ENCODE peak calls at places on chromosome 12, in eight cellular contexts. B is GM23338, N is SK-N-SH, S is MM.1S, Y is hepatocyte, A is HCT116, J is PC-3, K is GM23248. F is an unnamed sample. For H3K4me1, the result is how much of the 10 kb centered on the place peaks cover.

GRCh38 chr12:110179291-110179690 is 55.1 kb downstream of the IFT81 start:
- DNase-seq in J (peak), N (no peak), S (no peak), B (no peak), Y (no peak), A (no peak), K (peak), F (no peak)

GRCh38 chr12:27462151-27462694 is 15.7 kb downstream of the SMCO2 start:
- DNase-seq in K (peak), J (peak), S (no peak), B (no peak), A (no peak), Y (no peak), N (no peak), F (no peak)

GRCh38 chr12:119512772-119513497 is 80.6 kb upstream of the TMEM233 start:
- DNase-seq in Y (peak), K (peak), N (no peak), B (peak), A (no peak), J (peak), S (no peak), F (peak)

GRCh38 chr12:130961921-130962326 is 8.2 kb downstream of the ADGRD1 start:
- DNase-seq in J (no peak), Y (no peak), K (no peak), A (no peak), S (no peak), N (peak), B (no peak), F (no peak)

GRCh38 chr12:63752283-63752682 is 27.4 kb upstream of the RXYLT1 start:
- DNase-seq in K (no peak), Y (no peak), B (no peak), N (no peak), S (peak), A (no peak), J (no peak), F (no peak)

GRCh38 chr12:123001467-123001866 is 21.0 kb downstream of the ARL6IP4 start:
- DNase-seq in K (no peak), Y (no peak), A (no peak), B (no peak), S (no peak), N (no peak), J (no peak), F (no peak)

GRCh38 chr12:48263617-48264016 is 60.5 kb upstream of the OR10AD1 start:
- DNase-seq in A (no peak), J (no peak), N (no peak), B (no peak), S (no peak), Y (no peak), K (no peak), F (no peak)

GRCh38 chr12:132489602-132490239 is at the start of gene FBRSL1:
- DNase-seq in S (peak), A (peak), B (peak), K (peak), Y (peak), N (peak), J (peak), F (peak)

GRCh38 chr12:83042441-83043215 is 355.9 kb downstream of the TMTC2 start:
- DNase-seq in K (peak), B (peak), Y (no peak), J (no peak), S (no peak), A (no peak), N (no peak), F (peak)

GRCh38 chr12:96220902-96221301 is 26.7 kb downstream of the ELK3 start:
- DNase-seq in K (peak), Y (no peak), A (no peak), J (no peak), B (no peak), N (no peak), S (no peak), F (no peak)

GRCh38 chr12:90999946-91000345 is 4.8 kb downstream of the EPYC start:
- DNase-seq in J (peak), K (no peak), N (no peak), B (no peak), S (no peak), Y (no peak), A (no peak), F (no peak)

GRCh38 chr12:119964123-119964522 is 24.9 kb upstream of the BICDL1 start:
- DNase-seq in S (no peak), B (no peak), A (no peak), N (no peak), K (no peak), J (no peak), Y (no peak), F (no peak)

GRCh38 chr12:118360785-118361404 is 11.8 kb downstream of the TAOK3 start:
- DNase-seq in B (no peak), K (peak), N (no peak), Y (no peak), S (no peak), A (peak), J (peak), F (no peak)

GRCh38 chr12:71312767-71313375 is 126.7 kb upstream of the LGR5 start:
- DNase-seq in A (peak), K (no peak), N (no peak), J (peak), Y (peak), S (no peak), B (no peak), F (no peak)

GRCh38 chr12:77049767-77050353 is 15.5 kb downstream of the E2F7 start:
- DNase-seq in Y (peak), N (peak), B (peak), A (peak), J (peak), S (peak), K (peak), F (peak)

GRCh38 chr12:127143020-127143419 is 1124.0 kb upstream of the TMEM132C start:
- DNase-seq in J (no peak), N (no peak), B (peak), A (no peak), Y (no peak), S (no peak), K (no peak), F (peak)

GRCh38 chr12:50073206-50073605 is 11.9 kb upstream of the SMARCD1 start:
- DNase-seq in B (no peak), S (no peak), K (no peak), Y (no peak), A (no peak), N (no peak), J (no peak), F (no peak)

GRCh38 chr12:4270670-4271432 is 2.7 kb upstream of the CCND2 start:
- DNase-seq in A (no peak), Y (peak), N (peak), B (peak), S (peak), J (no peak), K (peak), F (peak)

GRCh38 chr12:54304187-54304810 is 3.5 kb upstream of the NFE2 start:
- DNase-seq in J (peak), K (peak), B (peak), N (no peak), A (no peak), S (no peak), Y (peak), F (no peak)

GRCh38 chr12:61891632-61892031 is 368.6 kb upstream of the USP15 start:
- DNase-seq in N (no peak), J (peak), Y (peak), K (peak), B (no peak), A (no peak), S (no peak), F (no peak)

GRCh38 chr12:48750769-48751356 is 34.4 kb upstream of the CCNT1 start:
- DNase-seq in B (no peak), J (peak), N (no peak), K (peak), Y (no peak), S (no peak), A (no peak), F (no peak)

GRCh38 chr12:41368006-41368405 is 179.9 kb downstream of the PDZRN4 start:
- DNase-seq in S (peak), K (peak), Y (no peak), B (peak), J (peak), N (no peak), A (peak), F (peak)

GRCh38 chr12:2234951-2235350 is 182.2 kb downstream of the CACNA1C start:
- DNase-seq in K (no peak), A (no peak), S (no peak), B (no peak), N (no peak), J (no peak), Y (no peak), F (no peak)

GRCh38 chr12:10186299-10186698 is 7.5 kb downstream of the TMEM52B start:
- DNase-seq in K (no peak), J (no peak), A (no peak), N (no peak), Y (no peak), S (no peak), B (no peak), F (no peak)

GRCh38 chr12:106682594-106683234 is 91.8 kb upstream of the RIC8B start:
- DNase-seq in Y (no peak), B (peak), N (no peak), J (peak), S (peak), A (peak), K (peak), F (no peak)

GRCh38 chr12:81274619-81275018 is 196.7 kb downstream of the ACSS3 start:
- DNase-seq in N (no peak), B (no peak), S (no peak), Y (no peak), J (no peak), A (no peak), K (peak), F (no peak)

GRCh38 chr12:84969226-84969625 is 56.6 kb upstream of the SLC6A15 start:
- DNase-seq in B (no peak), Y (no peak), A (no peak), J (no peak), K (no peak), S (no peak), N (no peak), F (no peak)

GRCh38 chr12:120394483-120395367 is 25.8 kb upstream of the MSI1 start:
- DNase-seq in S (no peak), J (peak), K (no peak), Y (peak), A (no peak), N (no peak), B (peak), F (peak)

GRCh38 chr12:14948672-14949071 is 10.3 kb upstream of the ERP27 start:
- DNase-seq in A (no peak), N (no peak), B (peak), J (peak), K (peak), Y (peak), S (peak), F (no peak)

GRCh38 chr12:26271889-26272492 is 76.6 kb downstream of the SSPN start:
- DNase-seq in K (peak), N (no peak), Y (peak), J (peak), S (no peak), B (no peak), A (no peak), F (no peak)

GRCh38 chr12:6181166-6181565 is 19.0 kb upstream of the CD9 start:
- DNase-seq in Y (no peak), S (no peak), B (no peak), K (no peak), J (no peak), A (no peak), N (no peak), F (no peak)
- TF ChIP-seq EZH2phosphoT487 in Y (no peak), S (no peak), B (no peak), K (no peak), J (no peak), A (no peak), N (no peak), F (no peak)

GRCh38 chr12:104667139-104667538 is 210.4 kb downstream of the CHST11 start:
- DNase-seq in A (no peak), N (no peak), S (no peak), B (no peak), K (peak), Y (peak), J (no peak), F (no peak)
- H3K4me1 ChIP-seq in A (under half), N (half or more), S (under half), B (under half), K (under half), Y (under half), J (half or more), F (under half)

DNA sequence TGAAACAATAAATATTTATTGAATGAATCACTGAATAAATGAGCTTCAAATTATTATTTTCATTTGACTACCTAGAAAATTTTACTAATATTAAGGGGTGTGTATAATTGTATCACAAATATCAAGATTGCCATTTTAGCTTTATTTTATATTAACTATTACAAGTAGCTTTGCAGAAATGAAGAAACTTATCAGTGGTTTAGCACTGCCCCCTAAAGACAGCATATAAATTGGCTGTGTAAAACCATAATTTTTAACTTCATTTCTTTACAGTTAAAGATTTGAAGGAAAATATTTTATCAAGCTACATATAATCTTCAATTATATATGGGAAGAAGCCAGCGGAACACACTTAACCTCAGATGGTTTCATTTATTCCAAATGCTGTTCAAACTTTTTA is 11.4 kb downstream of the GARIN6 start:
- DNase-seq in A (peak), B (peak), S (peak), N (no peak), J (peak), Y (no peak), K (peak), F (no peak)
- TF ChIP-seq EZH2phosphoT487 in A (no peak), B (no peak), S (no peak), N (no peak), J (no peak), Y (no peak), K (no peak), F (no peak)

GRCh38 chr12:72869025-72869424 is 596.9 kb downstream of the TRHDE start:
- DNase-seq in A (no peak), B (no peak), Y (peak), S (no peak), J (peak), N (no peak), K (no peak), F (no peak)

GRCh38 chr12:72865921-72866320 is 593.8 kb downstream of the TRHDE start:
- DNase-seq in B (no peak), K (no peak), N (no peak), Y (no peak), J (no peak), S (no peak), A (no peak), F (no peak)

GRCh38 chr12:72863671-72864070 is 591.5 kb downstream of the TRHDE start:
- DNase-seq in B (no peak), N (no peak), J (no peak), Y (no peak), K (no peak), A (no peak), S (no peak), F (no peak)
- H3K4me1 ChIP-seq in B (under half), N (under half), J (under half), Y (under half), K (under half), A (under half), S (under half), F (under half)

GRCh38 chr12:116126610-116127009 is 150.9 kb downstream of the MED13L start:
- DNase-seq in N (no peak), Y (no peak), J (no peak), A (no peak), S (no peak), B (no peak), K (peak), F (no peak)
- TF ChIP-seq EZH2phosphoT487 in N (no peak), Y (no peak), J (no peak), A (no peak), S (no peak), B (no peak), K (no peak), F (no peak)

GRCh38 chr12:39390752-39391151 is 52.2 kb downstream of the KIF21A start:
- DNase-seq in A (no peak), J (no peak), B (no peak), Y (no peak), S (no peak), K (no peak), N (no peak), F (no peak)
- H3K4me1 ChIP-seq in A (under half), J (under half), B (half or more), Y (under half), S (under half), K (under half), N (half or more), F (under half)

DNA sequence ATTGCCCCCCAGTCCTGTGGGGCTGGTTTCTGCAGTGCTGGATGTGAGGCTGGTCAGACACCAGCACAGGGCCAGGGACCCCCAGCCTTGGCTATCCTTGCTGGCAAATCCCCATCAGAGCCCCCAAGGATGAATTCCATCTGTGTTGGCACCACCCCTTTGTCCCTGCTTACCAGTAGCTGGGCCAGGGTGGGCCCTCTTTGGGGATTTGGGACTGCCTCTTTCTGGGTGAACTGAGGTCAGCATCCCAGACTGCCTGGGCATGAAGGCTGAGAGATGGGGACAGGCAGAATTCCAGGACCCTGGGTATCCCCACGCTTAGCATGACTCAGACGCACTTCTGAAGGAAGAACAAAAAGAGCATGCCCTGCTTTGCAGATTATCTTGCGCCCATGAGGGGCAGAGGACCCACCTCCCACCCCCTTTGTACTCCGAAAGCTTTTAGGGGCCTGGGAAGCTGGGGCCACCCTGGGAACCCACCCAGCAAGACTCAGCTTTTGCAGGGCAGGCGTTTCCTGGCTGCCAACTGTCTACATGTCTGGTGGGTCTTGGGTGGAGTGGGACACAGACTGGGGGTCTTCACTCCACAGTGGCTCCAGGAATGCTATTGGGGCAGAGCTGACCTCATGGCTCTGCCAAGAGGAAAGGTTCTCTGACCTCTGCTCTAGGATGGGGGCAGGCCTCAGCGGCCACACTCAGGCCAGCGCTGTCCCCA is 26.8 kb downstream of the RFLNA start:
- DNase-seq in B (no peak), N (no peak), S (no peak), A (no peak), K (peak), J (no peak), Y (no peak), F (no peak)
- TF ChIP-seq EZH2phosphoT487 in B (no peak), N (no peak), S (no peak), A (no peak), K (no peak), J (no peak), Y (no peak), F (no peak)

F was measured in neural progenitor cell.